ENCODE peak calls at places on chromosomes 16 and 17, in eight cellular contexts. U is Kasumi-1; M is T1000; L is CD4-positive, alpha-beta memory T cell; V is stimulated activated CD4-positive, alpha-beta T cell treated with anti-CD3 and anti-CD28 coated beads, TNF-alpha, amount 100 ng/mL, for 48 hours; T is dermis blood vessel endothelial cell; X is stimulated activated CD8-positive, alpha-beta memory T cell treated with anti-CD3 and anti-CD28 coated beads, Interleukin-2, amount 100 ng/mL, for 48 hours; C is fibroblast of mammary gland. K is an unnamed sample.
A peak's percentile ranks its signal among the peaks of the same experiment; 100 is the strongest.

GRCh38 chr16:77816293-77816692 is 27.9 kb downstream of the VAT1L start:
- DNase-seq in C (peak; percentile 40), T (peak; percentile 39), M (no peak), L (no peak), X (no peak), U (no peak), V (no peak), K (no peak)

GRCh38 chr17:61593404-61593803 is 2.4 kb upstream of the NACA2 start:
- DNase-seq in U (no peak), M (no peak), C (peak; percentile 42), V (no peak), L (no peak), T (no peak), X (no peak), K (no peak)

GRCh38 chr16:83652898-83653297 is 154.9 kb upstream of the HSBP1 start:
- DNase-seq in U (no peak), L (no peak), M (no peak), T (no peak), V (no peak), X (no peak), C (peak; percentile 2), K (no peak)

GRCh38 chr17:9217151-9218067 is 196.1 kb downstream of the NTN1 start:
- DNase-seq in X (no peak), T (no peak), C (peak; percentile 90), U (no peak), V (no peak), M (no peak), L (no peak), K (no peak)

GRCh38 chr16:2500937-2501750 is 12.6 kb upstream of the ATP6V0C start:
- DNase-seq in X (peak; percentile 66), U (peak; percentile 35), C (peak; percentile 67), V (peak; percentile 61), T (peak; percentile 90), L (peak; percentile 73), M (peak; percentile 80), K (peak; percentile 66)

GRCh38 chr17:47720754-47721533 is 12.1 kb upstream of the TBX21 start:
- DNase-seq in V (peak; percentile 98), T (peak; percentile 33), X (peak; percentile 89), U (peak; percentile 50), L (peak; percentile 94), C (no peak), M (peak; percentile 60), K (no peak)

GRCh38 chr17:51371732-51372151 is 111.4 kb downstream of the UTP18 start:
- DNase-seq in C (peak; percentile 37), X (no peak), V (no peak), U (peak; percentile 47), T (peak; percentile 70), L (peak; percentile 47), M (no peak), K (peak; percentile 88)

GRCh38 chr16:53083123-53083522 is 28.3 kb downstream of the CHD9 start:
- DNase-seq in X (no peak), L (no peak), C (no peak), T (no peak), U (no peak), V (no peak), M (no peak), K (no peak)

GRCh38 chr16:59385953-59386352 is 651.8 kb upstream of the GOT2 start:
- DNase-seq in C (peak; percentile 82), L (no peak), X (no peak), M (peak; percentile 13), V (no peak), T (no peak), U (no peak), K (no peak)

GRCh38 chr16:28110074-28110473 is 46.6 kb upstream of the GSG1L start:
- DNase-seq in X (no peak), U (no peak), L (no peak), V (no peak), T (no peak), C (no peak), M (no peak), K (no peak)

GRCh38 chr16:57497121-57497520 is 10.8 kb upstream of the DOK4 start:
- DNase-seq in T (no peak), X (no peak), V (no peak), C (no peak), U (no peak), M (no peak), L (no peak), K (no peak)

GRCh38 chr17:57121308-57122042 is 36.4 kb downstream of the AKAP1 start:
- DNase-seq in M (no peak), V (no peak), X (no peak), T (peak; percentile 64), U (no peak), L (no peak), C (peak; percentile 35), K (no peak)

GRCh38 chr17:77461277-77462057 is 320.7 kb downstream of the SEC14L1 start:
- DNase-seq in T (no peak), L (peak; percentile 38), M (no peak), V (no peak), U (no peak), X (no peak), C (no peak), K (no peak)

GRCh38 chr16:627458-628239 is 3.1 kb upstream of the WFIKKN1 start:
- DNase-seq in T (no peak), C (peak; percentile 56), L (peak; percentile 17), V (no peak), M (no peak), U (no peak), X (no peak), K (no peak)

GRCh38 chr16:30609002-30609927 is 924 bp downstream of the ZNF689 start:
- DNase-seq in V (peak; percentile 18), C (no peak), X (peak; percentile 26), M (no peak), U (no peak), T (peak; percentile 52), L (no peak), K (no peak)

GRCh38 chr16:88076211-88076931 is 125.1 kb downstream of the BANP start:
- DNase-seq in L (no peak), C (no peak), X (no peak), V (no peak), T (no peak), U (no peak), M (no peak), K (no peak)

GRCh38 chr16:57042157-57043111 is 49.9 kb upstream of the CPNE2 start:
- DNase-seq in X (peak; percentile 65), U (peak; percentile 15), M (no peak), T (no peak), V (peak; percentile 84), L (peak; percentile 92), C (no peak), K (no peak)

GRCh38 chr16:64696872-64697271 is 425.0 kb downstream of the CDH11 start:
- DNase-seq in U (no peak), M (no peak), X (no peak), L (no peak), C (no peak), V (no peak), T (no peak), K (no peak)

GRCh38 chr17:69710926-69711325 is 296.4 kb downstream of the MAP2K6 start:
- DNase-seq in X (no peak), C (peak; percentile 48), T (no peak), M (no peak), V (no peak), L (no peak), U (no peak), K (no peak)

GRCh38 chr17:73690581-73691135 is 46.4 kb upstream of the SDK2 start:
- DNase-seq in T (no peak), L (no peak), M (no peak), C (no peak), V (no peak), X (no peak), U (no peak), K (no peak)

GRCh38 chr16:17633146-17633966 is 162.6 kb upstream of the XYLT1 start:
- DNase-seq in M (peak; percentile 46), U (no peak), X (no peak), C (peak; percentile 5), T (no peak), L (no peak), V (no peak), K (no peak)

GRCh38 chr16:73232555-73233422 is 184.9 kb upstream of the ZFHX3 start:
- DNase-seq in L (no peak), C (peak; percentile 94), V (no peak), T (peak; percentile 9), X (no peak), U (no peak), M (peak; percentile 57), K (no peak)

GRCh38 chr17:21242780-21243515 is 10.3 kb downstream of the NATD1 start:
- DNase-seq in C (no peak), T (no peak), V (no peak), L (no peak), X (no peak), U (no peak), M (no peak), K (no peak)

GRCh38 chr16:19140392-19140791 is 26.6 kb downstream of the ITPRIPL2 start:
- DNase-seq in U (no peak), V (no peak), X (no peak), L (no peak), T (no peak), C (no peak), M (no peak), K (no peak)

GRCh38 chr17:42179911-42180410 is 981 bp downstream of the KCNH4 start:
- DNase-seq in L (peak; percentile 53), V (no peak), M (no peak), T (peak; percentile 62), C (peak; percentile 30), X (no peak), U (peak; percentile 10), K (no peak)

GRCh38 chr17:18187816-18188761 is 4.5 kb downstream of the ALKBH5 start:
- DNase-seq in X (no peak), U (no peak), M (peak; percentile 42), L (no peak), V (no peak), C (peak; percentile 78), T (peak; percentile 65), K (no peak)

GRCh38 chr17:80221401-80221800 is 1.2 kb downstream of the SLC26A11 start:
- DNase-seq in M (no peak), T (no peak), L (no peak), X (no peak), C (no peak), V (no peak), U (no peak), K (no peak)

GRCh38 chr17:58121925-58122324 is 26.3 kb upstream of the OR4D1 start:
- DNase-seq in U (peak; percentile 43), V (no peak), T (peak; percentile 31), L (peak; percentile 51), C (peak; percentile 48), M (no peak), X (no peak), K (no peak)

GRCh38 chr16:17408955-17409441 is 61.8 kb downstream of the XYLT1 start:
- DNase-seq in C (no peak), X (no peak), M (no peak), V (no peak), U (no peak), T (no peak), L (no peak), K (no peak)

GRCh38 chr16:70715113-70715711 is 29.4 kb upstream of the MTSS2 start:
- DNase-seq in T (peak; percentile 51), V (no peak), X (no peak), U (no peak), C (peak; percentile 97), M (peak; percentile 93), L (no peak), K (peak; percentile 34)

GRCh38 chr17:75909051-75909811 is 4.5 kb upstream of the MRPL38 start:
- DNase-seq in C (no peak), U (no peak), X (no peak), M (no peak), V (no peak), T (no peak), L (no peak), K (no peak)

GRCh38 chr17:40541060-40541872 is 24.0 kb downstream of the CCR7 start:
- DNase-seq in T (no peak), M (no peak), L (peak; percentile 96), V (peak; percentile 70), U (no peak), X (peak; percentile 67), C (no peak), K (no peak)

GRCh38 chr17:44360826-44361225 is 2.8 kb downstream of the FAM171A2 start:
- DNase-seq in M (no peak), C (peak; percentile 26), V (no peak), T (no peak), U (no peak), L (no peak), X (no peak), K (no peak)

GRCh38 chr17:59165933-59166342 is 10.4 kb downstream of the PRR11 start:
- DNase-seq in X (no peak), L (peak; percentile 52), U (peak; percentile 83), C (peak; percentile 42), M (peak; percentile 34), T (peak; percentile 78), V (no peak), K (peak; percentile 51)

K was measured in substantia nigra.